ENCODE peak calls at places on chromosomes 16 and 17, in eight cellular contexts. Z is naive thymus-derived CD8-positive, alpha-beta T cell; S is RPMI7951; E is activated T-helper 1 cell treated with anti-CD3 and anti-CD28 coated beads, Interleukin-12 subunit alpha, Interleukin-12 subunit beta, Interleukin-2, Interleukin-4 antibody, amounts not matched to agents 30 ng/mL and 10 ng/mL and 1 ng/mL, durations not matched to agents 14 hours and 24 hours and 36 hours; U is SK-N-SH; J is iris pigment epithelial cell; F is left ventricle myocardium inferior; Q is activated CD4-positive, alpha-beta T cell treated with anti-CD3 and anti-CD28 coated beads, Interleukin-2, amount 50 U/mL, for 1 hour. P is an unnamed sample.

GRCh38 chr17:43917348-43918025 is 10.2 kb upstream of the MPP2 start:
- DNase-seq in U (no peak), E (peak), F (peak), S (peak), Z (peak), Q (peak), J (peak), P (peak)

GRCh38 chr17:82084373-82085030 is 13.5 kb downstream of the FASN start:
- DNase-seq in F (no peak), Z (no peak), J (no peak), U (no peak), E (no peak), Q (no peak), S (no peak), P (no peak)

GRCh38 chr17:68248886-68249872 is 1.3 kb downstream of the AMZ2 start:
- DNase-seq in J (no peak), Q (no peak), F (no peak), S (peak), U (no peak), Z (no peak), E (no peak), P (no peak)

GRCh38 chr16:29702307-29702706 is 23.3 kb downstream of the QPRT start:
- DNase-seq in S (no peak), J (no peak), F (no peak), U (no peak), Z (peak), E (no peak), Q (peak), P (no peak)

GRCh38 chr16:53061701-53062159 is 6.9 kb downstream of the CHD9 start:
- DNase-seq in Q (no peak), F (peak), U (no peak), S (no peak), E (no peak), Z (no peak), J (no peak), P (no peak)

GRCh38 chr17:63279498-63280230 is 166.4 kb downstream of the CYB561 start:
- DNase-seq in E (no peak), J (peak), S (peak), Q (no peak), Z (no peak), F (no peak), U (no peak), P (peak)

GRCh38 chr16:51508813-51509212 is 357.7 kb upstream of the SALL1 start:
- DNase-seq in E (no peak), Q (no peak), Z (no peak), U (no peak), S (peak), J (peak), F (no peak), P (peak)

GRCh38 chr17:17322516-17323510 is 19.6 kb downstream of the NT5M start:
- DNase-seq in Z (no peak), E (no peak), J (no peak), S (no peak), U (no peak), Q (no peak), F (no peak), P (no peak)

GRCh38 chr17:61057257-61057656 is 342.4 kb upstream of the TBX2 start:
- DNase-seq in J (no peak), S (no peak), Q (no peak), Z (no peak), U (no peak), F (no peak), E (no peak), P (no peak)

GRCh38 chr17:40191237-40192208 is 14.3 kb downstream of the RAPGEFL1 start:
- DNase-seq in F (peak), Q (peak), Z (peak), U (peak), E (peak), S (peak), J (peak), P (peak)

GRCh38 chr17:80751460-80752368 is 207.1 kb downstream of the RPTOR start:
- DNase-seq in S (no peak), Q (no peak), U (no peak), Z (no peak), E (no peak), F (no peak), J (peak), P (peak)

GRCh38 chr16:10678655-10679054 is 16.1 kb downstream of the TEKT5 start:
- DNase-seq in E (no peak), F (no peak), U (no peak), S (no peak), J (no peak), Q (no peak), Z (no peak), P (no peak)

GRCh38 chr17:35889818-35890773 is 9.9 kb upstream of the CCL5 start:
- DNase-seq in S (peak), F (no peak), Z (no peak), U (peak), Q (no peak), J (peak), E (no peak), P (peak)

GRCh38 chr16:22189473-22190168 is 16.5 kb upstream of the EEF2K start:
- DNase-seq in F (peak), J (peak), Z (peak), U (peak), E (peak), Q (peak), S (peak), P (peak)

GRCh38 chr16:728131-728889 is 1.4 kb downstream of the HAGHL start:
- DNase-seq in Z (peak), E (peak), J (peak), Q (peak), F (peak), U (peak), S (peak), P (peak)

GRCh38 chr17:43940630-43941029 is 1.6 kb downstream of the PPY start:
- DNase-seq in Z (peak), E (peak), F (no peak), U (peak), J (peak), S (peak), Q (no peak), P (peak)

GRCh38 chr17:57286372-57287105 is 30.2 kb downstream of the MSI2 start:
- DNase-seq in Q (no peak), U (no peak), J (peak), E (no peak), S (no peak), F (no peak), Z (no peak), P (no peak)

GRCh38 chr17:9371019-9371418 is 204.6 kb downstream of the STX8 start:
- DNase-seq in F (no peak), S (peak), J (peak), Q (no peak), U (no peak), Z (no peak), E (no peak), P (peak)

GRCh38 chr16:85083051-85083639 is 29.1 kb downstream of the CIBAR2 start:
- DNase-seq in F (no peak), E (no peak), Z (no peak), U (no peak), S (no peak), J (no peak), Q (no peak), P (no peak)

GRCh38 chr16:4624827-4625616 is 396 bp downstream of the MGRN1 start:
- DNase-seq in Z (peak), S (peak), Q (peak), U (no peak), E (peak), J (peak), F (peak), P (peak)

GRCh38 chr17:39094607-39095308 is 56.7 kb downstream of the PLXDC1 start:
- DNase-seq in S (no peak), E (no peak), F (no peak), Z (peak), J (no peak), Q (peak), U (no peak), P (no peak)

GRCh38 chr17:50265212-50265611 is 9.1 kb upstream of the TMEM92 start:
- DNase-seq in S (no peak), J (no peak), Q (no peak), E (no peak), F (no peak), Z (no peak), U (peak), P (no peak)

GRCh38 chr17:82917656-82918345 is 78.0 kb upstream of the ZNF750 start:
- DNase-seq in Q (peak), U (peak), E (no peak), S (no peak), J (peak), Z (peak), F (no peak), P (peak)

P was measured in fibroblast of the aortic adventitia.